ENCODE peak calls at places on chromosomes 12 and 14, in six cellular contexts. H is NB4, Z is A549, K is uterus, S is endothelial cell of umbilical vein, F is H1. D is an unnamed sample.

GRCh38 chr14:55356913-55357312 is 54.7 kb downstream of the ATG14 start:
- DNase-seq in H (peak; percentile 66), Z (no peak), K (no peak), S (no peak), F (no peak), D (no peak)

GRCh38 chr12:4355843-4356327 is 23.6 kb downstream of the FGF23 start:
- DNase-seq in H (peak; percentile 72), Z (no peak), K (no peak), S (peak; percentile 19), F (peak; percentile 67), D (peak; percentile 70)

GRCh38 chr14:77498984-77499527 is 440 bp upstream of the ISM2 start:
- DNase-seq in H (peak; percentile 9), Z (no peak), K (no peak), S (no peak), F (no peak), D (no peak)

GRCh38 chr12:23415180-23415579 is 534.3 kb downstream of the SOX5 start:
- DNase-seq in H (no peak), Z (no peak), K (no peak), S (no peak), F (no peak), D (no peak)

GRCh38 chr12:96981053-96981452 is 74.0 kb downstream of the NEDD1 start:
- DNase-seq in H (peak; percentile 8), Z (no peak), K (no peak), S (peak; percentile 82), F (no peak), D (no peak)

GRCh38 chr14:101224356-101225115 is 321.0 kb upstream of the RTL1 start:
- DNase-seq in H (no peak), Z (no peak), K (no peak), S (no peak), F (no peak), D (no peak)

GRCh38 chr12:57110189-57111045 is 745 bp downstream of the STAT6 start:
- DNase-seq in H (peak; percentile 96), Z (peak; percentile 64), K (peak; percentile 79), S (peak; percentile 59), F (no peak), D (peak; percentile 68)

GRCh38 chr12:127107744-127108143 is 1159.2 kb upstream of the TMEM132C start:
- DNase-seq in H (no peak), Z (no peak), K (no peak), S (no peak), F (no peak), D (no peak)

GRCh38 chr12:10771132-10771733 is 31.2 kb downstream of the TAS2R7 start:
- DNase-seq in H (peak; percentile 46), Z (peak; percentile 15), K (no peak), S (peak; percentile 69), F (no peak), D (peak; percentile 33)

GRCh38 chr14:105424861-105425260 is 5.2 kb downstream of the MTA1 start:
- DNase-seq in H (no peak), Z (no peak), K (no peak), S (no peak), F (no peak), D (no peak)

GRCh38 chr14:38837333-38838048 is 265.5 kb downstream of the SEC23A start:
- DNase-seq in H (no peak), Z (no peak), K (no peak), S (no peak), F (no peak), D (no peak)

GRCh38 chr12:18468521-18469075 is 207.3 kb downstream of the PIK3C2G start:
- DNase-seq in H (no peak), Z (no peak), K (no peak), S (no peak), F (no peak), D (no peak)

GRCh38 chr14:24197066-24197465 is 1.8 kb upstream of the TM9SF1 start:
- DNase-seq in H (no peak), Z (no peak), K (no peak), S (no peak), F (no peak), D (peak; percentile 32)

GRCh38 chr14:24194873-24195185 is 412 bp downstream of the TM9SF1 start:
- DNase-seq in H (no peak), Z (peak; percentile 21), K (no peak), S (no peak), F (no peak), D (no peak)

GRCh38 chr14:24196071-24197061 is 1.1 kb upstream of the TM9SF1 start:
- DNase-seq in H (peak; percentile 68), Z (no peak), K (no peak), S (peak; percentile 39), F (no peak), D (peak; percentile 72)

GRCh38 chr14:24194186-24194872 is 912 bp downstream of the TM9SF1 start:
- DNase-seq in H (no peak), Z (no peak), K (no peak), S (no peak), F (no peak), D (peak; percentile 31)

DNA sequence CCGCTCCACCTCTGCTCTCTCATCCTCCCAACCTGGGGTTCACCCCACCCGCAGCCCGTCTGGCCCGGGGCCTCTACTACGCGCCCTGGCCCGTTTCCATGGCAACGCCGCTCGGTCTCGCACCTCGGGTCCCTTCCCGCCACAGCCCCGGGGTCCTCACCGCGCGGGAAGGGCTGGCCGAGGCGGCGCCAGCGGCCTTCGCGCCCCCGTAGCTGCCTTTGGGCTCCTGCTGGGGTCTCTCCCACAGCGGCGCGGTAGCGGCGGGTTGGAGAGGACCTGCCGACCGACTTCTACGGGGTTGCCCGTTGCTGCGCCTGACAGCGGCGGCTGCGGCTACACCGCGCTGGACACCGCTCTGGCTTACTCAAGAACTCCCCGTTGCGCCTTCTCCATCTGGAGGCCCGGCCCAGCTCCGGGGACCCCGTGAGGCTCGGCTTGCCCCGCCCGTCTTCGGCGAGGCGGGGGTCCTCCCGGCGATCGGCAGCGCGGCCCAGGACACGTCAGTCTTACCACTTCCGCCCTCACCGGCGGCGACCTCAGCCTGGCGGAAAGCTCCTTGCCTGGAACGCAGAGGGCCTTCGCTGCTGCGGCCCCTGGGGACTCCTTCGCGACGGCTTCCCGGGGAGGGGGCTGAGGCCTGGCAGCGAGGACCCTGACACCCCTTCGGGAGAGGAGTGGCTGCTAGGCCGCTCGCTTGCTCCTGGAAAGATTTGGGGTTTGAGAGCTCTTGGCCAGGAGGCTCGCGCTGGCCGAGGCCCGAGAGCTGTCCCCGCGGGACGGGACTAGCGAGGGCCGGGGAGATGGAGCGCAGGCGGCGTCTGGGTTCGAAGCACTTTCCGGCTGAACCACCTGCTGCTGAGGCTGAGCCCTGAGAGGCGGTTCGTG is at the start of gene TM9SF1:
- DNase-seq in H (peak; percentile 96), Z (peak; percentile 79), K (peak; percentile 89), S (peak; percentile 93), F (peak; percentile 83), D (peak; percentile 92)
- TF ChIP-seq POLR2A in H (peak; percentile 66), Z (peak; percentile 78), K (peak; percentile 69), S (no peak), F (peak; percentile 61), D (peak; percentile 84)

GRCh38 chr12:47901285-47902093 is 3.3 kb downstream of the VDR start:
- DNase-seq in H (peak; percentile 64), Z (no peak), K (no peak), S (no peak), F (no peak), D (no peak)
- TF ChIP-seq POLR2A in H (no peak), Z (no peak), K (no peak), S (no peak), F (no peak), D (no peak)

DNA sequence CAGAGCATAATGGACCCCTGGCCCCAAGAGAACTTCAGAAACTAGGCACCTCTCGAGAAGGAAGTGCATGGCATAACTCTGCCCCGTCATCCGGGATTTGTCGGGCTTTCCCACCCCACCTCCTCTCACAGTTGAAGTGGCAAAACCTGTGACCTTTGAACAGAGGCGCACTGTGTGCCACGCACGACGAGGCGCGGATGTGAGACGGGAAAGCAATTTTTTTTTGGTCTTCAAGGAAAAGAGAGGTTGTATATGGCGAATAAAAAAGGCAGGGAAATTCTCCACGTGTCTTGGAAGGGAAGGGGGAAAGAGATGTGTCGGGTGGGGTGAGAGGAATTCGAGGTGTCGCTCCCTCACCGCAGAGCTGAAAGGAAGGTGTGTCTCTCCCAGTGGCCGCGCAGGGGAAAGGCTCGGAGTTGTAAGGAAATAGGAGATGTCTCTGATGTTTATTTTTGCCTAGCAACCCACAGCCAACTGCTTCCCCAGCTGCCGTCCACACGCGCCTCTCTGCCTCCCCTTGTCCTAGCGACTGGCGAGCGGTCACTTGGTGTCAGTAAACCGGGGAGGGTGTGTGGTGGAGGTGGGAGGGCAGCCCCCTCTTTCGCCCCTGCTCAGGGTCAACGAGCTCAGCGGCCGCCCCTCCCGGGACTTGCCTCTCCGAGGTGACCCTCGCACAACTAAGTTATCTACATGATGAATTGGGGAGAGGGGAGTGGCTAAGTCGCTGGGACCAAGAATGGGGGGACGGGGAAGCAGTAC is 819 bp upstream of the DYRK2 start:
- DNase-seq in H (peak; percentile 66), Z (peak; percentile 87), K (peak; percentile 71), S (peak; percentile 70), F (peak; percentile 36), D (peak; percentile 73)
- TF ChIP-seq POLR2A in H (no peak), Z (no peak), K (peak; percentile 11), S (no peak), F (peak; percentile 27), D (no peak)

DNA sequence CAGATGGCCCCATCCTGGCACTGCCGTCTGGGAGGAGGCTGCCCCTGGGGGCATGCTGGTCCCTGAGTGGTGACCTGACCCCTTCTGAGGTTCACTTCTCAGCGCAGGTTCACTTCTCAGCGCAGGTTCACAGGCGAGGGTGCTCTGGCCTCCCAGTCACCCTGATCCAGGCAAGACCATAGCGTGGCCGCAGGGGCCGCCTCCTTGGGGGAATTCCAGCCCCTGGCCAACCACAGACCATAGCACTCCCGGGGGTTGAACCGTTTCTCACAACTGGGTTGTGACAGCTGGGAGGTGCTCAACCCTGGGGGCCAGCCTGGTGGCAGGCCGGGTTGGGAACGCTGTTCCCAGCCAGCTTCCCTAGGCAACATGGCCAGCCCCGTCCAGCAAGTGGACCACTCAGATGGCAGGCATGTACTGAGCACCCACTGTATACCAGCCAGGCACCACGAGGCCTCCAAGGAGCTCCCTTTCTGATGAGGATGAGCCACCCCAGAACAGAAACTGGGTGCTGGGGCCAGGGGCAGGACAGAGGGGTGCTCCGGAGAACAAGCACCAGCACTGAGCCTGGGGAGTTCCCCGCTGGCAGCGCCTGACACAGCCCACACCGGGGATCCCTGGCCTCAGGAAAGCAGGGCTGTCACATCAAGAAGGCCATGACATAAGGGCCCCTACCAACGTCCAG is 28.3 kb upstream of the ZFP36L1 start:
- DNase-seq in H (no peak), Z (no peak), K (no peak), S (no peak), F (no peak), D (no peak)
- TF ChIP-seq POLR2A in H (no peak), Z (no peak), K (no peak), S (no peak), F (no peak), D (no peak)

GRCh38 chr12:59595557-59596231 is at the start of gene SLC16A7:
- DNase-seq in H (peak; percentile 91), Z (peak; percentile 7), K (peak; percentile 91), S (peak; percentile 88), F (no peak), D (peak; percentile 94)
- TF ChIP-seq POLR2A in H (no peak), Z (no peak), K (no peak), S (peak; percentile 51), F (no peak), D (no peak)